ENCODE peak calls at places on chromosomes 2 and 18, in eight cellular contexts. I is Peyer's patch, S is A549, K is adrenal gland, F is right lobe of liver, T is stomach, X is IMR-90, Q is H54. H is an unnamed sample.

GRCh38 chr2:139721454-139721995 is 941.3 kb upstream of the NXPH2 start:
- DNase-seq in T (no peak), I (no peak), S (no peak), K (no peak), F (no peak), X (no peak), Q (no peak), H (no peak)

GRCh38 chr18:8703181-8703638 is 2.1 kb upstream of the MTCL1 start:
- DNase-seq in T (no peak), S (no peak), Q (no peak), X (no peak), K (no peak), F (no peak), I (no peak), H (peak)

GRCh38 chr2:127516031-127516430 is 10.3 kb downstream of the IWS1 start:
- DNase-seq in S (no peak), X (peak), I (no peak), F (no peak), Q (no peak), K (no peak), T (no peak), H (no peak)

GRCh38 chr2:48954311-48954710 is 198.8 kb upstream of the LHCGR start:
- DNase-seq in T (no peak), F (no peak), K (no peak), Q (no peak), X (no peak), I (no peak), S (no peak), H (no peak)

GRCh38 chr2:138020432-138020831 is 56.2 kb downstream of the HNMT start:
- DNase-seq in T (no peak), X (no peak), F (no peak), I (no peak), Q (no peak), K (no peak), S (no peak), H (peak)

GRCh38 chr2:122100371-122101150 is 345.1 kb downstream of the TSN start:
- DNase-seq in X (peak), I (no peak), T (no peak), S (no peak), K (no peak), F (no peak), Q (no peak), H (no peak)

GRCh38 chr2:169891593-169892298 is 64.5 kb downstream of the UBR3 start:
- DNase-seq in K (no peak), T (no peak), X (peak), Q (no peak), F (no peak), S (peak), I (no peak), H (peak)

GRCh38 chr2:152468832-152469692 is 134.1 kb downstream of the FMNL2 start:
- DNase-seq in K (no peak), F (no peak), Q (no peak), X (peak), T (no peak), I (no peak), S (no peak), H (no peak)

GRCh38 chr2:209577376-209578357 is 153.8 kb downstream of the MAP2 start:
- DNase-seq in T (no peak), S (no peak), K (no peak), X (peak), Q (no peak), F (no peak), I (no peak), H (peak)

GRCh38 chr2:106961328-106961727 is 75.4 kb upstream of the ST6GAL2 start:
- DNase-seq in S (no peak), T (no peak), F (no peak), K (no peak), X (peak), I (no peak), Q (no peak), H (no peak)

GRCh38 chr2:100194951-100195350 is 52.6 kb upstream of the AFF3 start:
- DNase-seq in F (no peak), X (no peak), T (no peak), K (no peak), S (no peak), Q (no peak), I (no peak), H (no peak)

GRCh38 chr2:238103465-238104070 is 3.4 kb downstream of the ESPNL start:
- DNase-seq in Q (no peak), X (no peak), K (no peak), I (no peak), T (peak), F (peak), S (no peak), H (no peak)

GRCh38 chr2:191206613-191207471 is 38.4 kb upstream of the MYO1B start:
- DNase-seq in F (no peak), K (no peak), T (no peak), Q (no peak), X (peak), S (no peak), I (no peak), H (no peak)

GRCh38 chr2:75390184-75390583 is 170.6 kb downstream of the EVA1A start:
- DNase-seq in Q (no peak), S (no peak), T (no peak), I (no peak), K (no peak), X (no peak), F (no peak), H (no peak)

GRCh38 chr2:105634198-105634597 is 110.5 kb upstream of the NCK2 start:
- DNase-seq in F (no peak), I (no peak), Q (no peak), X (no peak), S (no peak), K (no peak), T (no peak), H (no peak)

GRCh38 chr2:36659872-36660312 is 36.6 kb upstream of the VIT start:
- DNase-seq in K (no peak), S (no peak), I (no peak), X (peak), Q (no peak), T (no peak), F (no peak), H (no peak)

GRCh38 chr2:42064417-42064942 is 16.7 kb downstream of the PKDCC start:
- DNase-seq in K (no peak), F (no peak), I (no peak), X (peak), S (no peak), Q (no peak), T (no peak), H (no peak)

GRCh38 chr2:25178976-25179375 is 10.6 kb upstream of the POMC start:
- DNase-seq in F (no peak), S (no peak), Q (no peak), K (no peak), T (no peak), I (no peak), X (no peak), H (no peak)

GRCh38 chr2:112692914-112693313 is 27.9 kb upstream of the NT5DC4 start:
- DNase-seq in I (no peak), T (no peak), S (no peak), K (no peak), F (no peak), Q (no peak), X (no peak), H (peak)

GRCh38 chr2:38723173-38723572 is 28.0 kb downstream of the SRSF7 start:
- DNase-seq in K (no peak), F (no peak), I (no peak), X (no peak), T (no peak), S (no peak), Q (no peak), H (no peak)

GRCh38 chr2:215590353-215590752 is 154.5 kb upstream of the FN1 start:
- DNase-seq in I (no peak), F (no peak), K (no peak), X (peak), T (no peak), S (no peak), Q (no peak), H (no peak)

GRCh38 chr2:191728710-191729597 is 51.0 kb downstream of the NABP1 start:
- DNase-seq in S (no peak), F (no peak), Q (no peak), T (no peak), X (peak), K (no peak), I (no peak), H (no peak)

GRCh38 chr18:33873127-33873526 is 295.1 kb downstream of the ASXL3 start:
- DNase-seq in T (no peak), X (no peak), S (no peak), K (no peak), I (no peak), Q (no peak), F (no peak), H (no peak)

GRCh38 chr2:130756041-130756720 is 841 bp downstream of the AMER3 start:
- DNase-seq in Q (no peak), F (no peak), T (no peak), K (no peak), I (no peak), X (no peak), S (peak), H (peak)

GRCh38 chr2:122749347-122749850 is 993.9 kb downstream of the TSN start:
- DNase-seq in K (no peak), S (no peak), I (no peak), Q (no peak), T (no peak), F (no peak), X (no peak), H (no peak)

GRCh38 chr18:48238206-48238605 is 171.0 kb downstream of the ZBTB7C start:
- DNase-seq in Q (no peak), T (no peak), F (no peak), X (no peak), K (no peak), I (no peak), S (no peak), H (no peak)

GRCh38 chr2:133844214-133844892 is 276.1 kb upstream of the NCKAP5 start:
- DNase-seq in F (peak), S (peak), Q (peak), X (peak), I (peak), K (peak), T (peak), H (peak)

GRCh38 chr2:25697559-25698341 is 24.4 kb upstream of the DTNB start:
- DNase-seq in X (no peak), F (no peak), Q (no peak), T (no peak), S (no peak), K (no peak), I (no peak), H (no peak)

GRCh38 chr2:5748941-5749731 is 57.0 kb downstream of the SOX11 start:
- DNase-seq in F (no peak), X (peak), T (no peak), Q (no peak), K (no peak), I (no peak), S (no peak), H (no peak)

GRCh38 chr18:23632615-23633014 is 30.1 kb downstream of the ANKRD29 start:
- DNase-seq in S (no peak), F (no peak), Q (no peak), I (no peak), K (no peak), X (no peak), T (no peak), H (no peak)

GRCh38 chr2:172461591-172462392 is 34.4 kb downstream of the ITGA6 start:
- DNase-seq in S (peak), F (peak), T (peak), Q (no peak), K (peak), X (peak), I (peak), H (peak)

GRCh38 chr2:86068098-86069047 is 37.3 kb downstream of the POLR1A start:
- DNase-seq in F (no peak), K (peak), T (no peak), S (no peak), Q (no peak), X (peak), I (peak), H (no peak)

GRCh38 chr2:178448968-178449661 is 1.9 kb downstream of the PRKRA start:
- DNase-seq in Q (no peak), S (no peak), F (no peak), K (no peak), X (no peak), I (no peak), T (no peak), H (no peak)

GRCh38 chr18:68447286-68447685 is 267.6 kb downstream of the TMX3 start:
- DNase-seq in K (no peak), Q (no peak), T (no peak), I (no peak), F (no peak), S (no peak), X (peak), H (no peak)

GRCh38 chr18:3151379-3152264 is 68.1 kb downstream of the MYOM1 start:
- DNase-seq in T (no peak), Q (peak), S (peak), F (no peak), I (no peak), X (peak), K (no peak), H (peak)

GRCh38 chr2:205435970-205436369 is 246.3 kb upstream of the NRP2 start:
- DNase-seq in T (no peak), I (no peak), X (peak), Q (no peak), K (no peak), S (no peak), F (no peak), H (no peak)

GRCh38 chr2:219542931-219543595 is 546 bp downstream of the CHPF start:
- DNase-seq in X (peak), T (no peak), S (peak), Q (peak), F (peak), K (no peak), I (no peak), H (peak)
- TF ChIP-seq POLR2A in X (no peak), T (no peak), S (no peak), Q (no peak), F (no peak), K (no peak), I (no peak), H (no peak)

GRCh38 chr2:156803967-156804366 is 367.8 kb downstream of the GPD2 start:
- DNase-seq in Q (no peak), S (no peak), T (no peak), X (no peak), I (no peak), F (no peak), K (no peak), H (no peak)
- TF ChIP-seq POLR2A in Q (no peak), S (no peak), T (no peak), X (no peak), I (no peak), F (no peak), K (no peak), H (no peak)

DNA sequence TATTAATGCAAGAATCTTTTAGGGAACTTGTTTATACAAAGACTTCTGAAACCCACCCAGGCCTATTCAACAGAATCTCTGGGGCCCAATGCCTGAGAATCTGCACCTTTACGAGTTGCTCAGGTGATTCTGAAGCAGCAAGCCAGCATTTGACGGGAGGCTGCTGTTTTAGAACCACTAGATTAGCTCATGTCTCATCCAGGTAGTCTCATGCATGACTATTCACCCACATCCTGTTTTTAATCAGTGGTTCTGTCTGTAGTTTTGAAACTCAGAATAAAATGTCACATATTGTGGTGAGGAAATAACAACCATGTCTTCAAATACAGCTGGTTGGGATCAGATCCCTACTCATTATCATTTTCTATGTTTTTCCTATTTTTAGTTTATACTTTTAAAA is 39.5 kb downstream of the CYTIP start:
- DNase-seq in S (no peak), T (no peak), X (no peak), Q (no peak), I (peak), K (no peak), F (no peak), H (no peak)
- TF ChIP-seq POLR2A in S (no peak), T (no peak), X (no peak), Q (no peak), I (no peak), K (no peak), F (no peak), H (no peak)

GRCh38 chr2:149380205-149380604 is 49.8 kb downstream of the LYPD6 start:
- DNase-seq in S (no peak), F (no peak), Q (no peak), T (no peak), I (no peak), X (no peak), K (no peak), H (no peak)
- TF ChIP-seq POLR2A in S (no peak), F (no peak), Q (no peak), T (no peak), I (no peak), X (no peak), K (no peak), H (no peak)

DNA sequence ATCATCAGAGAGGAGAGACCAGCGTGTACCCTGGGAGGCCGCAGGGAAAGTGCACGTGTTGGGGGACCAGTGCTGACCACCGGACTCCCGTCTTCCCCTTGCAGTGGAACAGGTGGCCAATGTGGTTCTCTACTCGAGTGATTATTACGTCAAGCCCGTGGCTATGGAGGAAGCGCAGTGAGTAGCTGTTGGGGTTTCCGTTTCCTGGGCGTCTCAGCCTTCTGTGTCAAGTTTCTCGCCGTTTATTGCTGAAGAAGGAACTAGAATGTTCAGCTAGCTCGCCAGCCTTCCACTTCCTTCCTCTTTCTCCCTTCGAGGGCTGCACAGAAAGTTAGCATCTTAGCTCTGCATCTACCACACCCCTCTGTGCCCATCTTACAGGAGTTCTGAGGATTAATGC is 22.8 kb upstream of the DGKD start:
- DNase-seq in I (peak), X (no peak), K (peak), T (peak), Q (no peak), F (peak), S (no peak), H (no peak)
- TF ChIP-seq POLR2A in I (no peak), X (no peak), K (no peak), T (no peak), Q (no peak), F (no peak), S (no peak), H (no peak)

GRCh38 chr18:63158676-63159291 is 160.8 kb downstream of the BCL2 start:
- DNase-seq in X (no peak), T (no peak), I (no peak), F (no peak), S (no peak), Q (no peak), K (no peak), H (no peak)
- TF ChIP-seq POLR2A in X (no peak), T (no peak), I (no peak), F (no peak), S (no peak), Q (no peak), K (no peak), H (no peak)

GRCh38 chr18:5294618-5295230 is 802 bp downstream of the ZBTB14 start:
- DNase-seq in S (peak), F (peak), K (peak), T (peak), I (no peak), Q (peak), X (peak), H (peak)
- TF ChIP-seq POLR2A in S (peak), F (no peak), K (peak), T (no peak), I (no peak), Q (peak), X (no peak), H (peak)

DNA sequence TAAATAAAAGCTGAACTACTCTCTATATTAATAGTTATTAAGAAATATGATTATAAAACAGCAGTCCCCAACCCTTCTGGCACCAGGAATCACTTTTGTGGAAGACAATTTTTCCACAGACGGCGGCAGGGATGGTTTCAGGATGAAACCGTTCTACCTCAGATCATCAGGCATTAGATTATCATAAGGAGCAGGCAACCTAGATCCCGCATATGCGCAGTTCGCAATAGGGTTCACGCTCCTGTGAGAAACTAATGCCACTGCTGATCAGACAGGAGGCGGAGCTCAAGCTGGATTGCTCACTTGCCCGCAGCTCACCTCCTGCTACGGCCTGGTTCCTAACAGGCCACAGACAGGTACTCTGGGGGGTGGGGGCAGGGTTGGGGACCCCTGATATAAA is 19.3 kb upstream of the DSG2 start:
- DNase-seq in F (no peak), K (no peak), S (no peak), Q (no peak), X (no peak), T (no peak), I (no peak), H (no peak)
- TF ChIP-seq POLR2A in F (no peak), K (no peak), S (no peak), Q (no peak), X (no peak), T (no peak), I (no peak), H (no peak)

DNA sequence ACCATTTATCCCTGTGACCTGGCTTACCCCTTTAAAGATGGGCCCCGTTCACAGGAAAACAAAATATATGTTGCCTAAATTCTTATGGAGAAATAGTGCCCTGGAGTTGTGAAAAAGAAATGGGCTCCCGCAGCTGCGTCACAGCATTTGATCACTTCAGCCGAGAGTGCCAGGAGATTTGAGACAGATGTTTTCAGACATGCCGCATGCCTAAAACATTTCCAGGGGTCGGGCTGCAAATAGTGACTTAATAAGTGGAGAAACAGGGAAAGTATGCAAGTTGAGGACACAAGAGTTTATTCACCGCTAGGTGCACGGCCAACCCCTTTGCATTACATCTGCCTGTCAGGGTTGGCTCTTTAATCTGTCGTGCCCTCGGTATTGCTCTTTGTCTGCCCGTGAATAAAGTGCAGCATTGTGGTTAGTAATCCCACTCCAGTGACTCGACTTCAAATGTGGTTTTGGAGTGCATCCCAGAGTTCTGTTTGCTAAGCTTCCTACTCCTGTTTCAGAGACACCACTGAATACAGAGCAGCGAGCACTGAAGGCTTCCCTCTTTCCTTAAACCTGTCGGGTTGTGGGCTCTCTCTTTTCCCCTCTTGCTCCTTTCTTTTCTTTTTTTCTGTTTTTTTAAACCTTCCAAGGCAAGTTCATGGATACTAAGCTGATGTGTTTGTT is 187.5 kb downstream of the LTBP1 start:
- DNase-seq in F (no peak), S (peak), X (peak), K (peak), Q (peak), T (peak), I (peak), H (no peak)
- TF ChIP-seq POLR2A in F (no peak), S (no peak), X (peak), K (no peak), Q (no peak), T (no peak), I (no peak), H (no peak)